ENCODE peak calls at places on chromosomes 6 and 20, in four cellular contexts. A is K562, O is HepG2, D is GM12878. N is an unnamed sample.

GRCh38 chr6:135901776-135902524 is 50.4 kb downstream of the PDE7B start:
- DNase-seq in O (no peak), D (no peak), A (no peak), N (no peak)

GRCh38 chr6:2733324-2733723 is 17.4 kb downstream of the MYLK4 start:
- DNase-seq in D (peak), A (peak), O (no peak), N (no peak)

GRCh38 chr6:161342039-161342438 is 68.2 kb upstream of the AGPAT4 start:
- DNase-seq in D (no peak), O (peak), A (no peak), N (no peak)

GRCh38 chr20:32626859-32627636 is 41.9 kb upstream of the NOL4L start:
- DNase-seq in D (no peak), O (no peak), A (no peak), N (no peak)

GRCh38 chr6:134466751-134467525 is 149.0 kb upstream of the SGK1 start:
- DNase-seq in A (no peak), O (peak), D (no peak), N (no peak)

GRCh38 chr6:117548797-117549301 is 53.5 kb downstream of the GOPC start:
- DNase-seq in A (no peak), O (peak), D (no peak), N (no peak)

GRCh38 chr20:43536817-43537440 is 21.9 kb upstream of the SGK2 start:
- DNase-seq in D (no peak), A (no peak), O (peak), N (no peak)

GRCh38 chr6:4486543-4487319 is 289.5 kb upstream of the CDYL start:
- DNase-seq in A (no peak), O (no peak), D (no peak), N (no peak)

GRCh38 chr6:166864333-166864732 is 92.0 kb downstream of the RNASET2 start:
- DNase-seq in D (no peak), O (no peak), A (no peak), N (no peak)

GRCh38 chr20:36097331-36097730 is 57.2 kb upstream of the EPB41L1 start:
- DNase-seq in D (no peak), A (no peak), O (no peak), N (no peak)

GRCh38 chr6:144661101-144661806 is 376.1 kb downstream of the UTRN start:
- DNase-seq in D (no peak), O (peak), A (no peak), N (peak)

GRCh38 chr20:45470262-45470931 is 844 bp downstream of the WFDC2 start:
- DNase-seq in O (no peak), A (no peak), D (no peak), N (no peak)

GRCh38 chr6:121823437-121823851 is 388.0 kb downstream of the GJA1 start:
- DNase-seq in A (no peak), O (no peak), D (no peak), N (no peak)

GRCh38 chr6:12051861-12052368 is 39.8 kb downstream of the HIVEP1 start:
- DNase-seq in A (no peak), O (no peak), D (peak), N (no peak)

GRCh38 chr6:64713175-64713574 is 993.9 kb downstream of the EYS start:
- DNase-seq in A (no peak), O (no peak), D (no peak), N (no peak)

GRCh38 chr6:46771556-46771955 is 21.6 kb upstream of the MEP1A start:
- DNase-seq in O (no peak), A (no peak), D (no peak), N (no peak)

GRCh38 chr20:7106910-7107309 is 339.4 kb downstream of the BMP2 start:
- DNase-seq in D (no peak), O (no peak), A (no peak), N (no peak)

GRCh38 chr6:168145747-168146596 is 67.0 kb upstream of the FRMD1 start:
- DNase-seq in D (no peak), O (no peak), A (no peak), N (no peak)

GRCh38 chr6:81995548-81996289 is 243.2 kb upstream of the TENT5A start:
- DNase-seq in D (no peak), O (no peak), A (no peak), N (no peak)

GRCh38 chr6:81451787-81452186 is 300.7 kb downstream of the TENT5A start:
- DNase-seq in A (no peak), O (peak), D (no peak), N (peak)

GRCh38 chr6:38149526-38149925 is 330.0 kb downstream of the ZFAND3 start:
- DNase-seq in A (no peak), O (no peak), D (no peak), N (no peak)

GRCh38 chr6:5293692-5294091 is 32.4 kb downstream of the FARS2 start:
- DNase-seq in O (no peak), D (no peak), A (no peak), N (no peak)

GRCh38 chr6:39339557-39340555 is 17.4 kb upstream of the KCNK16 start:
- DNase-seq in A (no peak), D (no peak), O (no peak), N (no peak)

GRCh38 chr6:55964136-55964535 is 88.7 kb upstream of the BMP5 start:
- DNase-seq in A (no peak), O (no peak), D (no peak), N (no peak)

GRCh38 chr6:28695671-28696537 is 170.2 kb downstream of the GPX5 start:
- DNase-seq in O (no peak), D (no peak), A (no peak), N (no peak)

GRCh38 chr6:2110504-2110903 is 134.9 kb downstream of the GMDS start:
- DNase-seq in O (no peak), A (no peak), D (peak), N (no peak)

GRCh38 chr6:14354919-14355572 is 237.5 kb downstream of the CD83 start:
- DNase-seq in A (no peak), D (no peak), O (no peak), N (no peak)

GRCh38 chr6:41970436-41970846 is 28.8 kb upstream of the CCND3 start:
- DNase-seq in O (no peak), D (no peak), A (no peak), N (no peak)

GRCh38 chr20:58458342-58459057 is 56.7 kb downstream of the APCDD1L start:
- DNase-seq in D (peak), A (no peak), O (no peak), N (no peak)

GRCh38 chr20:23162887-23163286 is 76.8 kb upstream of the CD93 start:
- DNase-seq in A (no peak), O (no peak), D (no peak), N (no peak)

GRCh38 chr6:151069641-151070040 is 170.1 kb upstream of the AKAP12 start:
- DNase-seq in O (peak), D (no peak), A (no peak), N (no peak)

GRCh38 chr6:151068761-151069312 is 170.9 kb upstream of the AKAP12 start:
- DNase-seq in A (no peak), D (no peak), O (no peak), N (no peak)

GRCh38 chr6:151065027-151065815 is 174.5 kb upstream of the AKAP12 start:
- DNase-seq in O (no peak), A (no peak), D (no peak), N (no peak)

GRCh38 chr6:151070666-151071065 is 169.1 kb upstream of the AKAP12 start:
- DNase-seq in O (peak), A (no peak), D (no peak), N (no peak)

DNA sequence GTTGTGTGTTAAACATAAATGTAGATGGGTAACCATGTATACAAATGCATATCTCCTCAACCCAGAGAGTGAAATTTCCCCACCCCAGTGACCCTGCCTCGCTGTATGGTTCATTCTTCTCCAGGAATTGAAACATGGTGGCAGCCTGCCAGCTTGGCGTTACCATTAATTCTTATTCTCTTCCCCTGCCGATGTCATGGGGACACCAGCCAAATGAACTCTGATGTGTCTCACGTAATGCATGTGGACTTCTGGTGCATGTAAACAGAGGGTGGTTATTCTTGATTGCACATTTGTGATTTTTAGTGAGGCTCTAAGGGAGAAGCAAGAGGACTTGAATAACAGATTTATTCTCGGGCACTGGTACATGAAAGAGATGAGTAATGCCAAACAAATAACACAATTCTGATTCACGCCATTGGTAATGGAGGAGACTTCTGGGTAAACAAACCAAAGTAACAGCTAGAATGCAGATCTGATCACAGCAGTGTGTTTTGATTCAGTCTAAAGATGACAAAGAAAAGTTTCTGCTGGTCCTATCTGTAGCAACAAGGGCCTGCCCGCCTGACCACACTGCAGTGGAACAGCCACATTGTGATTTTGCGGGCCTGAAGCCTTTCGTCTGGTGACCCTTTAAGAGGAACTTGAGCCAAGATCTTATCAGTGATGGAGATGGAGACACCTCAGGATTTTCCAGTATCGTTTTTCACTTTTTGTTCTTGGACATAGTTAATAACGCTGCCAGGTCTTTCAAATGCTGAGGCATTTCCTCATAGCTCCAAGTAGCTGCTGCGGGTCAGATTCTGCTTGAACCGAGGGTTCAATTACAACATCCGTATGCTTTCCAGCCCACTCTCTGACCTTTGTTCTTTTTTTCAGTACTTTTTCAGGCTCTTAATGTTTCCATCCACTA is 171.8 kb upstream of the AKAP12 start:
- DNase-seq in A (no peak), D (no peak), O (peak), N (no peak)
- TF ChIP-seq FOXM1 in A (no peak), D (no peak), O (no peak), N (no peak)

DNA sequence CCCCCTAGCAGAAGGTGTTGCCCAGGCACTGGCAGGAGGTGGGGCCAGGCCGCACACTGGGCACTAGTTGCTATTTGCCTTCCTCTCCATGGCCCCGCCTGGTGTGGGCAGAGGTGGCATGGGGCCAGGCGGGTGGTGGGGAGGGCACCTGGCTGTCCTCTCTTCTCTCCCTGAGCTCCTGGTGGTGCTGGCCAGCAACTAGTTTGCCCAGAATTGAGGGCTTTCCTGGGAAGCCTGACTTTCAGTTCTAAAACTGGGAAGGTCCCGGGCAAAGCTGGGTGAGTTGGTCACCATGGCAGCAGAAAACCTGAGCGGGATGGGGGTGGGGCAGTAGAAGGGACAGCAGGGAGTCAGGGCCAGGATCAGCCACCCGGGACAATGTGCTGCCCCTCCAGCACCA is 48.2 kb downstream of the RBM38 start:
- DNase-seq in A (no peak), D (no peak), O (no peak), N (no peak)
- TF ChIP-seq FOXK2 in A (no peak), D (no peak), O (no peak), N (no peak)

GRCh38 chr6:157867981-157868380 is 44.9 kb downstream of the SNX9 start:
- DNase-seq in O (no peak), D (no peak), A (no peak), N (no peak)

GRCh38 chr6:157865249-157865648 is 42.2 kb downstream of the SNX9 start:
- DNase-seq in O (no peak), A (no peak), D (no peak), N (no peak)

GRCh38 chr6:157869673-157870302 is 46.7 kb downstream of the SNX9 start:
- DNase-seq in D (no peak), A (no peak), O (no peak), N (no peak)

GRCh38 chr6:157868835-157869234 is 45.8 kb downstream of the SNX9 start:
- DNase-seq in A (no peak), D (no peak), O (no peak), N (no peak)

GRCh38 chr6:157867155-157867559 is 44.1 kb downstream of the SNX9 start:
- DNase-seq in A (peak), O (no peak), D (no peak), N (no peak)
- TF ChIP-seq FOXM1 in A (no peak), O (no peak), D (no peak), N (no peak)

GRCh38 chr6:29760328-29760727 is 37.1 kb downstream of the HLA-F start:
- DNase-seq in O (no peak), D (no peak), A (no peak), N (no peak)
- TF ChIP-seq FOXK2 in O (no peak), D (no peak), A (no peak), N (no peak)

GRCh38 chr20:9911519-9911918 is 72.6 kb upstream of the PAK5 start:
- DNase-seq in D (no peak), O (no peak), A (no peak), N (no peak)
- TF ChIP-seq FOXM1 in D (no peak), O (no peak), A (no peak), N (no peak)

GRCh38 chr20:10430704-10431103 is 3.3 kb downstream of the MKKS start:
- DNase-seq in A (no peak), O (no peak), D (no peak), N (no peak)
- TF ChIP-seq FOXK2 in A (no peak), O (no peak), D (no peak), N (no peak)

GRCh38 chr6:36829919-36830544 is 9.2 kb downstream of the CPNE5 start:
- DNase-seq in A (no peak), D (no peak), O (peak), N (no peak)
- TF ChIP-seq FOXM1 in A (no peak), D (no peak), O (no peak), N (no peak)

DNA sequence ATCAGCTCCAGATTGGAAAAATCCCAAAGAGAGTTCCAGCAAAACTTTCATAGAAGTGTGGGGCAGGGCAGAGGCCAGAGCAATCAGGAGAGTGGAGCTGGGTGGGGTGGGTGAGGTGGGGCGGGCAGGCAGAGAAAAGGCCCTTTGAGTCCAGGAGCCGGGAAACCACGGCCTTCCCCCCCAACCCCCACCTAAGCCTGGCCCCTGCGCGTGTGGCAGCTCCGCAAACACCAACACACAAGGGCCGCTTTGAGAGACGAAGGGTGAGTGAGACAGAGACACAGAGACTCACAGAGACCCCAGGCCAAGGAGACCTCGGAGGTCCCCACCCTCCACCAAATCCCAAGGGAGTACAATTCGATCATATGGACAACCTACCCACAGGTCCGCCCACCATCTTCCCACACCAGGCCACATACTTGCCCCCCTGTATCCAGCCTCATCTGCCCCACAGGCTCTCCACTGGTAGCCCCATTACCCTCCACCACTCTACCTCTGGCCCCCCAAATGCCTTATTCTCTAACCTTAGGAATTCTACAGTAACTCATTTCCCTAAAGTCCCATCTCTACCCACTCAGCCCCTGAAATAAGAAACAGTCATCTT is 1.7 kb downstream of the COL11A2 start:
- DNase-seq in A (no peak), D (no peak), O (no peak), N (no peak)
- TF ChIP-seq FOXK2 in A (no peak), D (no peak), O (no peak), N (no peak)

N was measured in HEK293T.